ENCODE peak calls at places on chromosomes 2 and 18, in four cellular contexts. F, G, S and R are unnamed samples.
A peak's percentile ranks its signal among the peaks of the same experiment; 100 is the strongest.

GRCh38 chr18:5983479-5983878 is 88.2 kb upstream of the TMEM200C start:
- DNase-seq in G (peak; percentile 95), F (no peak), S (no peak), R (no peak)

GRCh38 chr2:236887519-236887918 is 198.2 kb upstream of the COPS8 start:
- DNase-seq in F (no peak), S (no peak), G (no peak), R (no peak)

GRCh38 chr2:138811454-138811853 is 31.3 kb upstream of the NXPH2 start:
- DNase-seq in F (no peak), G (no peak), S (no peak), R (no peak)

GRCh38 chr2:129922571-129923264 is 56.7 kb upstream of the RAB6C start:
- DNase-seq in G (no peak), S (no peak), F (no peak), R (peak; percentile 71)

GRCh38 chr2:15223887-15224286 is 337.2 kb downstream of the NBAS start:
- DNase-seq in G (no peak), F (no peak), S (no peak), R (no peak)

GRCh38 chr2:236847023-236847422 is 238.7 kb upstream of the COPS8 start:
- DNase-seq in G (no peak), F (no peak), S (no peak), R (no peak)

GRCh38 chr2:86134709-86135108 is 28.7 kb downstream of the PTCD3 start:
- DNase-seq in F (no peak), G (no peak), S (no peak), R (no peak)

GRCh38 chr2:237509151-237509550 is 22.1 kb downstream of the MLPH start:
- DNase-seq in F (no peak), S (no peak), G (no peak), R (no peak)

GRCh38 chr18:73597832-73598615 is 549.6 kb downstream of the FBXO15 start:
- DNase-seq in S (no peak), G (no peak), F (no peak), R (no peak)

GRCh38 chr2:162929571-162929970 is 91.0 kb upstream of the KCNH7 start:
- DNase-seq in G (no peak), S (no peak), F (no peak), R (peak; percentile 28)

GRCh38 chr2:112688086-112688880 is 32.5 kb upstream of the NT5DC4 start:
- DNase-seq in S (no peak), G (no peak), F (no peak), R (no peak)

GRCh38 chr2:10863837-10864236 is 47.9 kb upstream of the KCNF1 start:
- DNase-seq in S (no peak), G (no peak), F (no peak), R (no peak)

GRCh38 chr2:145114726-145115125 is 594.8 kb upstream of the ZEB2 start:
- DNase-seq in G (no peak), S (no peak), F (no peak), R (no peak)

GRCh38 chr2:10883880-10884529 is 27.7 kb upstream of the KCNF1 start:
- DNase-seq in G (no peak), S (no peak), F (no peak), R (no peak)

GRCh38 chr2:44086639-44087036 is 82.0 kb upstream of the PPM1B start:
- DNase-seq in S (no peak), G (no peak), F (no peak), R (no peak)
- H3K4me3 ChIP-seq in S (peak overlapping the region; percentile 55), G (no peak overlapping the region), F (peak overlapping the region; percentile 33), R (no peak overlapping the region)

GRCh38 chr2:82340578-82341053 is 2036.1 kb upstream of the LRRTM1 start:
- DNase-seq in S (no peak), G (peak; percentile 7), F (no peak), R (peak; percentile 26)
- H3K4me3 ChIP-seq in S (no peak overlapping the region), G (no peak overlapping the region), F (no peak overlapping the region), R (no peak overlapping the region)

DNA sequence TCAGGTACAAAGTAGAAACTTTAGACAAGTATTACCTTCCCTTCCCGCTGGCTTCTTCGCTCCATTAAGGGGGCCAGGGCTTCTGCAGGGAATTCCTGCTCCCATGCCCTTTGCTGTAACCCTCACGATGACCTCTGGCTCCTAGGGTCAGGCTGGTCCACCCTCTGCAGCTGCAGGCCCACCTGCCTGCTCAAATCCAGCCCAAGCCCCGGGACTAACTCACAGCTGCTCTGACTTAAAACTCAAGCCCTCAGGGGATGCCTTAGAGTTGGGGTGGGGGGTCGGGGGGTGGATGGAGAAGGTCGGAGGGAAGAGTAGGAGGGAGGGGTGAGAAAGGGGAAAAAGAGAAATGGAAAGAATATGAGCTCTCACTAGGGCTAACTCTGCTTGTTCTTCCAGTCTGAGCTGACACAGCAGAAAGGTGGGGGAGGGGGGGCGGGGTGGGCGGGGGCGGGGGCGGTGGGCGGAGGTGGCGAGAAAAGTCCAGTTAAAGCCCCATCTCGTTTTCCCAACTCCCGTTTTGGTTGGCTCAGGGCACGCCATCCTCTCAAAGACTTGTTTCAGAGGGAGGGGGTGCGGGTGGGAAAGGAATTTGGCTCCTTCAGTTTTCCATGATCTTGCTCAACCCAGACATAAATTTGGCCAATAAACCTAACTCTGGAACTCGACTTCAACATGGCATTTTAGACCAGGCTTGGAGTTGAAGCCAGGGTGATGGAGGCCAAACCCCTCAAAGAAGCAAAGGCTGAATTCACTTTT is 4.7 kb downstream of the IGFBP5 start:
- DNase-seq in G (no peak), S (no peak), F (peak; percentile 47), R (no peak)
- H3K4me3 ChIP-seq in G (peak overlapping the region; percentile 2), S (peak overlapping the region; percentile 73), F (peak overlapping the region; percentile 80), R (no peak overlapping the region)

GRCh38 chr2:216012830-216013079 is 596 bp downstream of the MREG start:
- DNase-seq in G (no peak), F (no peak), S (no peak), R (no peak)

GRCh38 chr2:216013080-216013909 is at the start of gene MREG:
- DNase-seq in S (peak; percentile 58), G (peak; percentile 82), F (peak; percentile 77), R (peak; percentile 91)

GRCh38 chr2:216012133-216012829 is 1.1 kb downstream of the MREG start:
- DNase-seq in G (no peak), F (no peak), S (no peak), R (peak; percentile 49)

GRCh38 chr2:216014006-216014405 is 655 bp upstream of the MREG start:
- DNase-seq in S (no peak), F (no peak), G (no peak), R (no peak)

GRCh38 chr2:216011320-216011849 is 2.0 kb downstream of the MREG start:
- DNase-seq in G (no peak), S (no peak), F (no peak), R (no peak)
- H3K4me3 ChIP-seq in G (no peak overlapping the region), S (no peak overlapping the region), F (no peak overlapping the region), R (no peak overlapping the region)

DNA sequence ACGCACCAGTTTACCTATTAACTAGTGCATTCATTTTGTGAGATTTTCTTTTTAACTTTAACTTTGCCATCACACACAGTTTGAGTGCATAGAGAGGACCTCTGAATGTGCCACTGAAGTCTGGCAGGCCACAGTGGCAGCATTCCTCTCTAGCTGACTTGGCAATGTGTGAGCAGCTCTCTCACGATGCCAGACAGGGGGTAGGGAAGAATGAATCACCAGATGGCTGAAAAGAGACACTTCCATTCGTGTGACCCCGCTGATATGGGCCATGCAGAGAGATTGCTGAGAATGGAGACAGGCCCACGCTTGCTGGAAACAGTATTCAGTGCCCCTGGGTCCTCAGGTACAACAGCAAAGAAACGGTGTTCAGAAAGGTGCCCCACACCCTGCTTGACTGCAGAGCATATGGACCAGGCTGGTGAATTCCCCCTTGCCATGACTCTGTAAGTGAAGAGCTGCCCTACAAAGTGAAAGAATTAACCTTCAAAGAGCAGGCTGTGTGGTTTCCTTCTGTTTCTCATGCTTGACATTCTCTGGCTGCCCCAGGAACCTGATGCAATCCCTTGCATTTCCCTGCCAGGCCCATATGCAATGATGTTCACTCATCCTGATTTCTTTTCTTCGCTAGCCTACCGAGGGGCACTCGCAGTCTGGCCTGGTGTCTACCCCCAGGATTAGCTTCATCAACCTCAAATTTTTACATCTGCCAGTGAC is 236.1 kb downstream of the CDH20 start:
- DNase-seq in S (peak; percentile 51), G (no peak), F (no peak), R (no peak)
- H3K4me3 ChIP-seq in S (peak overlapping the region; percentile 5), G (no peak overlapping the region), F (no peak overlapping the region), R (no peak overlapping the region)